ENCODE peak calls at places on chromosomes 13 and 19, in five cellular contexts. L is stimulated activated CD4-positive, alpha-beta T cell treated with anti-CD3 and anti-CD28 coated beads, Interleukin-1b, Interleukin-23, amount 100 ng/mL, for 48 hours; N is T1000; F is RWPE1; R is hypothalamus. G is an unnamed sample.

GRCh38 chr19:13460045-13460444 is 46.2 kb downstream of the CACNA1A start:
- DNase-seq in L (no peak), F (no peak), R (no peak), N (no peak), G (no peak)

GRCh38 chr19:41871573-41872383 is 5.3 kb upstream of the CD79A start:
- DNase-seq in R (no peak), L (peak), N (no peak), F (no peak), G (peak)

GRCh38 chr13:30857018-30857417 is 49.1 kb upstream of the MEDAG start:
- DNase-seq in R (no peak), L (no peak), F (no peak), N (no peak), G (no peak)

GRCh38 chr19:57282011-57282636 is 1.8 kb downstream of the ZNF460 start:
- DNase-seq in F (peak), R (no peak), N (no peak), L (peak), G (no peak)

GRCh38 chr19:10769533-10770491 is 51.9 kb downstream of the DNM2 start:
- DNase-seq in N (no peak), R (peak), L (no peak), F (no peak), G (no peak)

GRCh38 chr13:66992683-66993082 is 237.5 kb downstream of the PCDH9 start:
- DNase-seq in N (no peak), L (no peak), F (no peak), R (no peak), G (no peak)

GRCh38 chr19:29851769-29852521 is 40.2 kb downstream of the CCNE1 start:
- DNase-seq in F (no peak), R (no peak), L (peak), N (no peak), G (no peak)

GRCh38 chr13:23578411-23579071 is 8.3 kb downstream of the TNFRSF19 start:
- DNase-seq in F (peak), N (peak), R (no peak), L (peak), G (peak)

GRCh38 chr13:111517641-111518010 is 197.2 kb downstream of the TEX29 start:
- DNase-seq in R (no peak), N (no peak), L (no peak), F (no peak), G (no peak)

GRCh38 chr13:74919914-74920313 is 562.1 kb downstream of the TBC1D4 start:
- DNase-seq in F (no peak), L (no peak), R (no peak), N (no peak), G (no peak)

GRCh38 chr13:31824705-31825512 is 85.6 kb downstream of the RXFP2 start:
- DNase-seq in L (no peak), R (no peak), N (no peak), F (no peak), G (peak)

GRCh38 chr13:72290962-72291681 is 424.1 kb upstream of the DACH1 start:
- DNase-seq in R (no peak), L (no peak), N (peak), F (peak), G (no peak)

GRCh38 chr19:18713550-18714117 is 30.2 kb downstream of the CRTC1 start:
- DNase-seq in F (no peak), L (no peak), N (no peak), R (no peak), G (no peak)

GRCh38 chr19:32404213-32404938 is 1.2 kb upstream of the DPY19L3 start:
- DNase-seq in N (no peak), F (no peak), L (no peak), R (no peak), G (no peak)

G was measured in GDM1.